ENCODE peak calls at places on chromosomes 16 and 17, in ten cellular contexts. One of them, this sample, is unnamed.
A peak's percentile ranks its signal among the peaks of the same experiment; 100 is the strongest.

GRCh38 chr17:38958326-38958725 is 8.9 kb downstream of the FBXO47 start:
- DNase-seq in NCI-H69: no peak
- DNase-seq in D341Med: no peak
- DNase-seq in NCI-H1694: no peak
- DNase-seq in NCI-H82: no peak
- DNase-seq in germinal center: no peak
- DNase-seq in naive thymus-derived CD8-positive, alpha-beta T cell: no peak
- DNase-seq in H7: no peak
- DNase-seq in left cardiac atrium: no peak
- DNase-seq in iris pigment epithelial cell: peak; percentile 41
- DNase-seq in this sample: peak; percentile 14

GRCh38 chr17:39709319-39709997 is 9.6 kb downstream of the ERBB2 start:
- DNase-seq in iris pigment epithelial cell: no peak
- DNase-seq in D341Med: no peak
- DNase-seq in NCI-H1694: no peak
- DNase-seq in NCI-H82: no peak
- DNase-seq in germinal center: no peak
- DNase-seq in naive thymus-derived CD8-positive, alpha-beta T cell: no peak
- DNase-seq in NCI-H69: no peak
- DNase-seq in H7: no peak
- DNase-seq in left cardiac atrium: no peak
- DNase-seq in this sample: no peak

GRCh38 chr17:57744195-57745170 is 616 bp downstream of the CCDC182 start:
- DNase-seq in naive thymus-derived CD8-positive, alpha-beta T cell: no peak
- DNase-seq in NCI-H82: no peak
- DNase-seq in iris pigment epithelial cell: no peak
- DNase-seq in NCI-H69: no peak
- DNase-seq in D341Med: no peak
- DNase-seq in germinal center: no peak
- DNase-seq in left cardiac atrium: no peak
- DNase-seq in H7: no peak
- DNase-seq in NCI-H1694: no peak
- DNase-seq in this sample: no peak

GRCh38 chr16:11871193-11871592 is 19.9 kb upstream of the RSL1D1 start:
- DNase-seq in germinal center: no peak
- DNase-seq in H7: peak; percentile 30
- DNase-seq in NCI-H69: peak; percentile 42
- DNase-seq in left cardiac atrium: no peak
- DNase-seq in NCI-H1694: no peak
- DNase-seq in D341Med: no peak
- DNase-seq in NCI-H82: peak; percentile 85
- DNase-seq in iris pigment epithelial cell: peak; percentile 66
- DNase-seq in naive thymus-derived CD8-positive, alpha-beta T cell: no peak
- DNase-seq in this sample: no peak

GRCh38 chr17:68033636-68034451 is 1.7 kb upstream of the KPNA2 start:
- DNase-seq in NCI-H82: peak; percentile 89
- DNase-seq in germinal center: no peak
- DNase-seq in NCI-H1694: no peak
- DNase-seq in iris pigment epithelial cell: peak; percentile 90
- DNase-seq in naive thymus-derived CD8-positive, alpha-beta T cell: no peak
- DNase-seq in NCI-H69: peak; percentile 26
- DNase-seq in left cardiac atrium: no peak
- DNase-seq in H7: peak; percentile 87
- DNase-seq in D341Med: no peak
- DNase-seq in this sample: peak; percentile 35

GRCh38 chr17:17943281-17943984 is 28.8 kb downstream of the TOM1L2 start:
- DNase-seq in NCI-H82: peak; percentile 41
- DNase-seq in left cardiac atrium: no peak
- DNase-seq in NCI-H69: peak; percentile 67
- DNase-seq in naive thymus-derived CD8-positive, alpha-beta T cell: no peak
- DNase-seq in germinal center: no peak
- DNase-seq in iris pigment epithelial cell: no peak
- DNase-seq in D341Med: no peak
- DNase-seq in H7: no peak
- DNase-seq in NCI-H1694: no peak
- DNase-seq in this sample: no peak

GRCh38 chr16:30748634-30749445 is 615 bp downstream of the PHKG2 start:
- DNase-seq in germinal center: peak; percentile 36
- DNase-seq in NCI-H82: peak; percentile 47
- DNase-seq in naive thymus-derived CD8-positive, alpha-beta T cell: no peak
- DNase-seq in NCI-H69: peak; percentile 59
- DNase-seq in D341Med: peak; percentile 61
- DNase-seq in H7: no peak
- DNase-seq in NCI-H1694: no peak
- DNase-seq in iris pigment epithelial cell: peak; percentile 60
- DNase-seq in left cardiac atrium: peak; percentile 68
- DNase-seq in this sample: peak; percentile 67

GRCh38 chr16:20915733-20916132 is 15.2 kb downstream of the LYRM1 start:
- DNase-seq in H7: no peak
- DNase-seq in NCI-H69: no peak
- DNase-seq in NCI-H1694: no peak
- DNase-seq in NCI-H82: peak; percentile 67
- DNase-seq in D341Med: no peak
- DNase-seq in naive thymus-derived CD8-positive, alpha-beta T cell: no peak
- DNase-seq in left cardiac atrium: no peak
- DNase-seq in germinal center: no peak
- DNase-seq in iris pigment epithelial cell: no peak
- DNase-seq in this sample: no peak

GRCh38 chr16:20243731-20244281 is 83.5 kb downstream of the GP2 start:
- DNase-seq in NCI-H82: peak; percentile 31
- DNase-seq in NCI-H69: no peak
- DNase-seq in NCI-H1694: no peak
- DNase-seq in H7: no peak
- DNase-seq in germinal center: no peak
- DNase-seq in naive thymus-derived CD8-positive, alpha-beta T cell: no peak
- DNase-seq in left cardiac atrium: no peak
- DNase-seq in iris pigment epithelial cell: no peak
- DNase-seq in D341Med: no peak
- DNase-seq in this sample: no peak

GRCh38 chr17:75685508-75685907 is 18.4 kb downstream of the SAP30BP start:
- DNase-seq in NCI-H69: no peak
- DNase-seq in left cardiac atrium: no peak
- DNase-seq in iris pigment epithelial cell: peak; percentile 46
- DNase-seq in NCI-H82: no peak
- DNase-seq in NCI-H1694: no peak
- DNase-seq in germinal center: no peak
- DNase-seq in D341Med: no peak
- DNase-seq in naive thymus-derived CD8-positive, alpha-beta T cell: no peak
- DNase-seq in H7: no peak
- DNase-seq in this sample: no peak

GRCh38 chr17:49031965-49032928 is 35.1 kb downstream of the IGF2BP1 start:
- DNase-seq in iris pigment epithelial cell: peak; percentile 76
- DNase-seq in NCI-H82: peak; percentile 95
- DNase-seq in D341Med: peak; percentile 86
- DNase-seq in NCI-H69: peak; percentile 81
- DNase-seq in H7: peak; percentile 88
- DNase-seq in NCI-H1694: peak; percentile 89
- DNase-seq in left cardiac atrium: no peak
- DNase-seq in naive thymus-derived CD8-positive, alpha-beta T cell: peak; percentile 31
- DNase-seq in germinal center: peak; percentile 73
- DNase-seq in this sample: peak; percentile 88

GRCh38 chr17:81288715-81289114 is 6.4 kb downstream of the SLC38A10 start:
- DNase-seq in NCI-H69: no peak
- DNase-seq in left cardiac atrium: no peak
- DNase-seq in germinal center: no peak
- DNase-seq in H7: no peak
- DNase-seq in NCI-H1694: no peak
- DNase-seq in naive thymus-derived CD8-positive, alpha-beta T cell: no peak
- DNase-seq in D341Med: no peak
- DNase-seq in NCI-H82: no peak
- DNase-seq in iris pigment epithelial cell: no peak
- DNase-seq in this sample: no peak

GRCh38 chr17:79829004-79829403 is 10.2 kb downstream of the CBX4 start:
- DNase-seq in D341Med: no peak
- DNase-seq in germinal center: no peak
- DNase-seq in NCI-H1694: no peak
- DNase-seq in NCI-H69: no peak
- DNase-seq in left cardiac atrium: no peak
- DNase-seq in NCI-H82: peak; percentile 67
- DNase-seq in iris pigment epithelial cell: no peak
- DNase-seq in H7: no peak
- DNase-seq in naive thymus-derived CD8-positive, alpha-beta T cell: no peak
- DNase-seq in this sample: no peak

GRCh38 chr17:71505981-71506380 is 614.8 kb upstream of the SOX9 start:
- DNase-seq in NCI-H82: no peak
- DNase-seq in left cardiac atrium: no peak
- DNase-seq in naive thymus-derived CD8-positive, alpha-beta T cell: no peak
- DNase-seq in D341Med: no peak
- DNase-seq in iris pigment epithelial cell: no peak
- DNase-seq in NCI-H69: no peak
- DNase-seq in H7: no peak
- DNase-seq in germinal center: no peak
- DNase-seq in NCI-H1694: no peak
- DNase-seq in this sample: no peak

GRCh38 chr16:12582696-12583095 is 221.0 kb downstream of the CPPED1 start:
- DNase-seq in D341Med: no peak
- DNase-seq in NCI-H1694: no peak
- DNase-seq in left cardiac atrium: no peak
- DNase-seq in germinal center: no peak
- DNase-seq in naive thymus-derived CD8-positive, alpha-beta T cell: no peak
- DNase-seq in H7: no peak
- DNase-seq in NCI-H82: no peak
- DNase-seq in iris pigment epithelial cell: no peak
- DNase-seq in NCI-H69: no peak
- DNase-seq in this sample: no peak

GRCh38 chr16:588639-588888 is 1.3 kb upstream of the RAB40C start:
- DNase-seq in germinal center: no peak
- DNase-seq in left cardiac atrium: peak; percentile 57
- DNase-seq in naive thymus-derived CD8-positive, alpha-beta T cell: peak; percentile 68
- DNase-seq in NCI-H82: peak; percentile 65
- DNase-seq in NCI-H1694: no peak
- DNase-seq in H7: peak; percentile 78
- DNase-seq in NCI-H69: peak; percentile 68
- DNase-seq in D341Med: no peak
- DNase-seq in iris pigment epithelial cell: peak; percentile 87
- DNase-seq in this sample: peak; percentile 66

GRCh38 chr17:43456661-43457361 is 27.0 kb upstream of the DHX8 start:
- DNase-seq in NCI-H69: peak; percentile 98
- DNase-seq in H7: no peak
- DNase-seq in iris pigment epithelial cell: peak; percentile 40
- DNase-seq in germinal center: no peak
- DNase-seq in D341Med: peak; percentile 60
- DNase-seq in NCI-H82: peak; percentile 94
- DNase-seq in naive thymus-derived CD8-positive, alpha-beta T cell: no peak
- DNase-seq in left cardiac atrium: peak; percentile 52
- DNase-seq in NCI-H1694: peak; percentile 94
- DNase-seq in this sample: no peak

GRCh38 chr16:50193594-50193993 is 40.5 kb downstream of the TENT4B start:
- DNase-seq in NCI-H69: no peak
- DNase-seq in naive thymus-derived CD8-positive, alpha-beta T cell: no peak
- DNase-seq in left cardiac atrium: no peak
- DNase-seq in H7: no peak
- DNase-seq in iris pigment epithelial cell: no peak
- DNase-seq in D341Med: no peak
- DNase-seq in NCI-H1694: no peak
- DNase-seq in NCI-H82: no peak
- DNase-seq in germinal center: no peak
- DNase-seq in this sample: no peak

GRCh38 chr16:85029413-85029794 is 1.8 kb downstream of the KIAA0513 start:
- DNase-seq in iris pigment epithelial cell: peak; percentile 42
- DNase-seq in NCI-H82: peak; percentile 26
- DNase-seq in NCI-H69: peak; percentile 56
- DNase-seq in naive thymus-derived CD8-positive, alpha-beta T cell: no peak
- DNase-seq in left cardiac atrium: no peak
- DNase-seq in H7: peak; percentile 52
- DNase-seq in germinal center: no peak
- DNase-seq in D341Med: no peak
- DNase-seq in NCI-H1694: no peak
- DNase-seq in this sample: peak; percentile 46

GRCh38 chr16:55408656-55409055 is 70.3 kb upstream of the MMP2 start:
- DNase-seq in D341Med: no peak
- DNase-seq in naive thymus-derived CD8-positive, alpha-beta T cell: no peak
- DNase-seq in iris pigment epithelial cell: no peak
- DNase-seq in NCI-H1694: no peak
- DNase-seq in H7: no peak
- DNase-seq in left cardiac atrium: no peak
- DNase-seq in germinal center: no peak
- DNase-seq in NCI-H69: no peak
- DNase-seq in NCI-H82: no peak
- DNase-seq in this sample: no peak

GRCh38 chr16:49484454-49484853 is 110.8 kb downstream of the C16orf78 start:
- DNase-seq in NCI-H1694: no peak
- DNase-seq in left cardiac atrium: peak; percentile 81
- DNase-seq in NCI-H69: peak; percentile 61
- DNase-seq in H7: peak; percentile 99
- DNase-seq in naive thymus-derived CD8-positive, alpha-beta T cell: no peak
- DNase-seq in D341Med: peak; percentile 74
- DNase-seq in NCI-H82: peak; percentile 62
- DNase-seq in iris pigment epithelial cell: no peak
- DNase-seq in germinal center: peak; percentile 93
- DNase-seq in this sample: peak; percentile 75

GRCh38 chr17:17416400-17417360 is 60.1 kb upstream of the MED9 start:
- DNase-seq in H7: no peak
- DNase-seq in NCI-H1694: peak; percentile 19
- DNase-seq in NCI-H82: no peak
- DNase-seq in D341Med: no peak
- DNase-seq in left cardiac atrium: peak; percentile 52
- DNase-seq in iris pigment epithelial cell: peak; percentile 76
- DNase-seq in NCI-H69: peak; percentile 86
- DNase-seq in germinal center: no peak
- DNase-seq in naive thymus-derived CD8-positive, alpha-beta T cell: peak; percentile 34
- DNase-seq in this sample: peak; percentile 51

GRCh38 chr16:67770371-67770991 is 35.9 kb downstream of the RANBP10 start:
- DNase-seq in germinal center: no peak
- DNase-seq in NCI-H82: no peak
- DNase-seq in D341Med: no peak
- DNase-seq in H7: no peak
- DNase-seq in naive thymus-derived CD8-positive, alpha-beta T cell: no peak
- DNase-seq in iris pigment epithelial cell: no peak
- DNase-seq in left cardiac atrium: no peak
- DNase-seq in NCI-H1694: no peak
- DNase-seq in NCI-H69: no peak
- DNase-seq in this sample: peak; percentile 74

GRCh38 chr16:2162676-2163118 is 7.1 kb downstream of the TRAF7 start:
- DNase-seq in NCI-H69: no peak
- DNase-seq in naive thymus-derived CD8-positive, alpha-beta T cell: no peak
- DNase-seq in iris pigment epithelial cell: no peak
- DNase-seq in germinal center: no peak
- DNase-seq in left cardiac atrium: no peak
- DNase-seq in H7: no peak
- DNase-seq in NCI-H82: no peak
- DNase-seq in NCI-H1694: no peak
- DNase-seq in D341Med: no peak
- DNase-seq in this sample: no peak

GRCh38 chr17:44191941-44192496 is 5.2 kb downstream of the TMUB2 start:
- DNase-seq in NCI-H1694: no peak
- DNase-seq in naive thymus-derived CD8-positive, alpha-beta T cell: no peak
- DNase-seq in H7: peak; percentile 83
- DNase-seq in iris pigment epithelial cell: no peak
- DNase-seq in NCI-H69: no peak
- DNase-seq in D341Med: no peak
- DNase-seq in germinal center: no peak
- DNase-seq in NCI-H82: no peak
- DNase-seq in left cardiac atrium: no peak
- DNase-seq in this sample: no peak

GRCh38 chr16:31225193-31225592 is 8.3 kb upstream of the PYDC1 start:
- DNase-seq in NCI-H69: no peak
- DNase-seq in germinal center: no peak
- DNase-seq in iris pigment epithelial cell: no peak
- DNase-seq in H7: peak; percentile 47
- DNase-seq in D341Med: no peak
- DNase-seq in NCI-H1694: no peak
- DNase-seq in NCI-H82: no peak
- DNase-seq in left cardiac atrium: no peak
- DNase-seq in naive thymus-derived CD8-positive, alpha-beta T cell: no peak
- DNase-seq in this sample: no peak

GRCh38 chr17:12618557-12618956 is 47.1 kb upstream of the MYOCD start:
- DNase-seq in NCI-H1694: no peak
- DNase-seq in D341Med: no peak
- DNase-seq in iris pigment epithelial cell: peak; percentile 91
- DNase-seq in NCI-H82: no peak
- DNase-seq in germinal center: no peak
- DNase-seq in H7: no peak
- DNase-seq in naive thymus-derived CD8-positive, alpha-beta T cell: no peak
- DNase-seq in left cardiac atrium: no peak
- DNase-seq in NCI-H69: no peak
- DNase-seq in this sample: no peak

GRCh38 chr17:14760719-14761425 is 460.0 kb downstream of the HS3ST3B1 start:
- DNase-seq in naive thymus-derived CD8-positive, alpha-beta T cell: no peak
- DNase-seq in NCI-H82: no peak
- DNase-seq in D341Med: no peak
- DNase-seq in H7: no peak
- DNase-seq in NCI-H69: no peak
- DNase-seq in NCI-H1694: no peak
- DNase-seq in germinal center: no peak
- DNase-seq in iris pigment epithelial cell: no peak
- DNase-seq in left cardiac atrium: no peak
- DNase-seq in this sample: no peak